ENCODE peak calls at places on chromosomes 1 and 21, in six cellular contexts. Y is K562, C is HepG2, B is GM12891, R is H1, M is GM12878. V is an unnamed sample.

GRCh38 chr1:157723157-157723556 is 22.6 kb upstream of the FCRL3 start:
- DNase-seq in Y (no peak), C (no peak), B (no peak), R (no peak), M (no peak), V (no peak)

GRCh38 chr1:228343211-228343661 is 63.4 kb downstream of the TRIM11 start:
- DNase-seq in Y (no peak), C (no peak), B (no peak), R (peak), M (no peak), V (no peak)

GRCh38 chr1:179079113-179079761 is 2.6 kb upstream of the TOR3A start:
- DNase-seq in Y (peak), C (peak), B (no peak), R (no peak), M (no peak), V (no peak)

GRCh38 chr1:25106352-25106751 is 126.0 kb downstream of the SYF2 start:
- DNase-seq in Y (no peak), C (no peak), B (no peak), R (no peak), M (no peak), V (no peak)

GRCh38 chr1:203340112-203340804 is 10.7 kb downstream of the FMOD start:
- DNase-seq in Y (peak), C (peak), B (peak), R (no peak), M (no peak), V (peak)

GRCh38 chr1:69167876-69168275 is 399.8 kb upstream of the LRRC7 start:
- DNase-seq in Y (no peak), C (no peak), B (no peak), R (no peak), M (no peak), V (no peak)

GRCh38 chr1:33974147-33974546 is 110.3 kb downstream of the HMGB4 start:
- DNase-seq in Y (no peak), C (no peak), B (no peak), R (no peak), M (no peak), V (no peak)

GRCh38 chr1:151990856-151991198 is 2.8 kb downstream of the S100A10 start:
- DNase-seq in Y (no peak), C (peak), B (no peak), R (no peak), M (no peak), V (no peak)

GRCh38 chr1:114522264-114522575 is 11.2 kb upstream of the TRIM33 start:
- DNase-seq in Y (peak), C (no peak), B (no peak), R (no peak), M (no peak), V (no peak)

GRCh38 chr1:152585586-152585985 is 5.3 kb upstream of the LCE3D start:
- DNase-seq in Y (no peak), C (no peak), B (no peak), R (no peak), M (no peak), V (no peak)

GRCh38 chr21:26366781-26367180 is 196.2 kb upstream of the APP start:
- DNase-seq in Y (no peak), C (no peak), B (no peak), R (no peak), M (no peak), V (no peak)

GRCh38 chr1:40820251-40820797 is 36.7 kb downstream of the KCNQ4 start:
- DNase-seq in Y (peak), C (no peak), B (no peak), R (peak), M (no peak), V (no peak)

GRCh38 chr1:30787856-30788495 is 30.4 kb upstream of the LAPTM5 start:
- DNase-seq in Y (no peak), C (no peak), B (no peak), R (no peak), M (no peak), V (no peak)

GRCh38 chr1:107687846-107688753 is 276.9 kb downstream of the VAV3 start:
- DNase-seq in Y (no peak), C (peak), B (no peak), R (no peak), M (no peak), V (no peak)

GRCh38 chr1:9691108-9691445 is 39.5 kb downstream of the PIK3CD start:
- DNase-seq in Y (no peak), C (no peak), B (no peak), R (no peak), M (no peak), V (no peak)

DNA sequence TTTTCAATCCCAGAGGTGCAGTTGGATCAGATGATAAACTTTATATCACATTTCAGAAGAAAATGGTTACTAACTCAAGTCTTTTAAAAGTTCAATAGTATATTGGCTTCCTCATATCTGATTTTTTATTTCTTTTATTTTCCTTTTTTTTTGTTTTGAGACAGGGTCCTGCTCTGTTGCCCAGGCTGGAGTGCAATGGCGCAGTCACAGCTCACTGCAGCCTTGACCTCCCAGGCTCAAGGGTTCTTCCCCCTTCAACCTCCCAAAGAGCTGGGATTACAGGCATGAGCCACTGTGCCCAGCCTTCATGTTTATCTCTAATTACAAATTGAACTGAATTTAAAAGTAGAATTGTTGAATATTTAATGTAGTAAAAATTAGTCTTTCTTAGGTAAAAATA is 13.9 kb downstream of the FLVCR1 start:
- DNase-seq in Y (no peak), C (no peak), B (no peak), R (no peak), M (no peak), V (no peak)
- TF ChIP-seq POLR2AphosphoS5 in Y (no peak), C (no peak), B (no peak), R (no peak), M (no peak), V (no peak)

DNA sequence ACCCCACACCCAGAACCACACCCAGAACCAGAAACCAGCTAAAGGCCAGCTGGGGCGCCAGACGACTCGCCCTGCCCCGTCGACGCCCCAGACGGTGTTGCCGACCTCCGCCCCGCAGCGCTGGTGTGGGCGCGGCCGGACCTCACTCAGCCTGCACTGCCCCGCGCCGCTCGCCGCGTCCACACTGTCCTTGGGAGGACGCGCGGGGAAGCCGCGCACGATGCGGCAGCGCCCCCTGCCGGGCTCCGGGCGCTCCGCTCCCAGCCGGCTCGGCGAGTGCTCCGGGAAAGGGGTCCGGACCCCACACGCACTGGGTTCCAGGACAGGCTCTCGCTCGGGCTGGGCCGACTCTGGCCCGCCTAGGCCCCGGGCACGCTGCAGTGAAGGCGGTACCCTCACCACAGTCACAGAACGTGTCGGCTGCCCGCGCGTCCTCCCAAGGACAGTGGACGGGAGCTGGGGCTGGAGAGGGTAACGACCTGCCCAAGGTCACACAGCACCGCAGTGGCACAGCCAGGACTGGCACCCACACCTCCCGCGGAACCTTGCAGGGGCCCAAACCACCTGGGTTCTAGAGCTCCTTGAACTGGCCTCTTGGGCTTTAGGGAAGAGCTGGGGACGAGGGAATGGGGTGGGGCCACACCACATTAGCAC is 90.2 kb downstream of the DMRTA2 start:
- DNase-seq in Y (peak), C (peak), B (peak), R (peak), M (no peak), V (peak)
- TF ChIP-seq TAF1 in Y (peak), C (no peak), B (no peak), R (no peak), M (no peak), V (no peak)

GRCh38 chr1:208219098-208219658 is 25.0 kb downstream of the PLXNA2 start:
- DNase-seq in Y (peak), C (no peak), B (no peak), R (no peak), M (no peak), V (no peak)

GRCh38 chr1:208217774-208218173 is 26.4 kb downstream of the PLXNA2 start:
- DNase-seq in Y (peak), C (no peak), B (no peak), R (no peak), M (no peak), V (no peak)

GRCh38 chr1:208221291-208221622 is 22.9 kb downstream of the PLXNA2 start:
- DNase-seq in Y (peak), C (no peak), B (no peak), R (no peak), M (no peak), V (no peak)

GRCh38 chr1:208218237-208219097 is 25.7 kb downstream of the PLXNA2 start:
- DNase-seq in Y (no peak), C (no peak), B (no peak), R (no peak), M (no peak), V (no peak)

GRCh38 chr1:208219659-208220282 is 24.4 kb downstream of the PLXNA2 start:
- DNase-seq in Y (peak), C (no peak), B (no peak), R (no peak), M (no peak), V (no peak)
- TF ChIP-seq POLR2A in Y (peak), C (no peak), B (no peak), R (no peak), M (no peak), V (no peak)

DNA sequence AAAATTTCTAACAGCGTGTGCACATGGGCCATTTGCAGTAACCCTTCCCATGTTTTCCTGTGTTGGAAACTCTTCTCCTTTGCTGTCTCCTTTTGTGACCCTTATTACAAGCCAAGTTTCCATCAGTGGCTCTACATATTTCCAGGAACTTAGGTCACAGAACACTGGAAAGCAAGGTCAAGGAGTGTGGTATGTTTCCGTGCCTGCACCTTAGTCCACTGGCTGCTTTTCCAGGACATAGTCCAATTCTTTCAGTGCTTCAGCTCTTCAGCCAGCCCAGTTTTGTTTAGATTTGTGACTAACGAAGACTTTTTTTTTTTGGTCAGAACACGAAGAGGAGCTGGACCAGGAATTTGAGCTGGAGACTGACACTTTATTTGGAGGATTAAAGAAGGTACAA is 33.8 kb downstream of the HHAT start:
- DNase-seq in Y (no peak), C (no peak), B (no peak), R (no peak), M (no peak), V (no peak)
- TF ChIP-seq POLR2AphosphoS5 in Y (no peak), C (no peak), B (no peak), R (no peak), M (no peak), V (no peak)

GRCh38 chr1:244865028-244865371 is 657 bp upstream of the HNRNPU start:
- DNase-seq in Y (no peak), C (peak), B (no peak), R (peak), M (no peak), V (no peak)
- TF ChIP-seq TAF1 in Y (no peak), C (no peak), B (no peak), R (no peak), M (no peak), V (no peak)